ENCODE peak calls at places on chromosome 5, in ten cellular contexts. R, D, X, P, Z, N, V, K, W and T are unnamed samples.

GRCh38 chr5:140118294-140118936 is 4.5 kb downstream of the PURA start:
- DNase-seq in R (no peak), D (no peak), X (no peak), P (no peak), Z (no peak), N (no peak), V (no peak), K (peak; percentile 18), W (no peak), T (no peak)

GRCh38 chr5:40774626-40775025 is 18.9 kb upstream of the TTC33 start:
- DNase-seq in R (no peak), D (no peak), X (no peak), P (no peak), Z (no peak), N (no peak), V (no peak), K (no peak), W (no peak), T (no peak)

GRCh38 chr5:1268666-1269065 is 26.2 kb downstream of the TERT start:
- DNase-seq in R (no peak), D (no peak), X (peak; percentile 42), P (peak; percentile 24), Z (no peak), N (no peak), V (no peak), K (no peak), W (no peak), T (no peak)

GRCh38 chr5:56527174-56527573 is 288.2 kb upstream of the MAP3K1 start:
- DNase-seq in R (no peak), D (no peak), X (no peak), P (no peak), Z (no peak), N (no peak), V (no peak), K (no peak), W (no peak), T (no peak)

GRCh38 chr5:106399381-106399780 is 1271.4 kb downstream of the EFNA5 start:
- DNase-seq in R (no peak), D (no peak), X (no peak), P (no peak), Z (no peak), N (no peak), V (no peak), K (peak; percentile 43), W (no peak), T (peak; percentile 49)

GRCh38 chr5:149938791-149939358 is 5.7 kb downstream of the PDE6A start:
- DNase-seq in R (no peak), D (no peak), X (no peak), P (no peak), Z (no peak), N (no peak), V (no peak), K (peak; percentile 82), W (no peak), T (peak; percentile 88)

GRCh38 chr5:132225165-132226032 is 2.3 kb downstream of the P4HA2 start:
- DNase-seq in R (no peak), D (no peak), X (peak; percentile 22), P (no peak), Z (no peak), N (no peak), V (no peak), K (peak; percentile 89), W (no peak), T (no peak)

GRCh38 chr5:95664204-95664786 is 17.7 kb downstream of the RFESD start:
- DNase-seq in R (no peak), D (peak; percentile 8), X (peak; percentile 32), P (no peak), Z (no peak), N (peak; percentile 74), V (no peak), K (peak; percentile 42), W (peak; percentile 23), T (no peak)

GRCh38 chr5:157747766-157748700 is 4.5 kb downstream of the LSM11 start:
- DNase-seq in R (no peak), D (no peak), X (no peak), P (no peak), Z (no peak), N (no peak), V (no peak), K (no peak), W (no peak), T (no peak)

GRCh38 chr5:6432206-6432605 is 16.5 kb upstream of the UBE2QL1 start:
- DNase-seq in R (no peak), D (no peak), X (no peak), P (no peak), Z (no peak), N (no peak), V (no peak), K (no peak), W (no peak), T (no peak)

GRCh38 chr5:131640043-131640856 is 5.2 kb upstream of the RAPGEF6 start:
- DNase-seq in R (peak; percentile 6), D (no peak), X (no peak), P (no peak), Z (no peak), N (peak; percentile 49), V (no peak), K (peak; percentile 14), W (no peak), T (no peak)

GRCh38 chr5:141478321-141478945 is 2.7 kb downstream of the PCDHGC3 start:
- DNase-seq in R (no peak), D (no peak), X (no peak), P (no peak), Z (no peak), N (no peak), V (peak; percentile 54), K (peak; percentile 56), W (no peak), T (no peak)

GRCh38 chr5:174147551-174147950 is 102.0 kb downstream of the NSG2 start:
- DNase-seq in R (no peak), D (no peak), X (no peak), P (no peak), Z (no peak), N (no peak), V (no peak), K (no peak), W (no peak), T (no peak)

GRCh38 chr5:169781452-169782345 is 144.6 kb downstream of the DOCK2 start:
- DNase-seq in R (no peak), D (no peak), X (no peak), P (no peak), Z (no peak), N (peak; percentile 5), V (no peak), K (no peak), W (no peak), T (no peak)

GRCh38 chr5:129097498-129098296 is 3.1 kb downstream of the ISOC1 start:
- DNase-seq in R (no peak), D (no peak), X (no peak), P (no peak), Z (no peak), N (no peak), V (no peak), K (no peak), W (no peak), T (no peak)

GRCh38 chr5:58849995-58850667 is 267.3 kb downstream of the RAB3C start:
- DNase-seq in R (no peak), D (peak; percentile 34), X (peak; percentile 7), P (no peak), Z (peak; percentile 17), N (peak; percentile 12), V (no peak), K (peak; percentile 12), W (no peak), T (peak; percentile 12)

GRCh38 chr5:155368490-155368889 is 354.9 kb downstream of the KIF4B start:
- DNase-seq in R (no peak), D (no peak), X (no peak), P (no peak), Z (no peak), N (no peak), V (no peak), K (no peak), W (no peak), T (no peak)

GRCh38 chr5:35851282-35851681 is 5.4 kb upstream of the IL7R start:
- DNase-seq in R (no peak), D (no peak), X (no peak), P (no peak), Z (no peak), N (no peak), V (no peak), K (peak; percentile 29), W (no peak), T (no peak)